ENCODE peak calls at places on chromosomes 16 and 17, in six cellular contexts. N is PC-9, X is SW480, R is iPS-NIHi11, Q is hypothalamus, J is HT1080. F is an unnamed sample.

GRCh38 chr17:38868968-38869646 is 751 bp upstream of the LASP1 start:
- DNase-seq in N (peak; percentile 83), X (peak; percentile 89), R (peak; percentile 75), Q (peak; percentile 65), J (peak; percentile 91), F (peak; percentile 100)

GRCh38 chr17:8056232-8056975 is 17.5 kb downstream of the ALOX15B start:
- DNase-seq in N (peak; percentile 68), X (peak; percentile 79), R (no peak), Q (no peak), J (peak; percentile 49), F (no peak)

GRCh38 chr16:79328327-79329162 is 272.0 kb downstream of the MAF start:
- DNase-seq in N (no peak), X (no peak), R (peak; percentile 51), Q (no peak), J (no peak), F (no peak)

GRCh38 chr17:64074704-64075484 is 54.5 kb upstream of the ICAM2 start:
- DNase-seq in N (peak; percentile 81), X (no peak), R (no peak), Q (no peak), J (no peak), F (peak; percentile 44)

GRCh38 chr16:31243734-31244670 is 15.8 kb upstream of the ITGAM start:
- DNase-seq in N (no peak), X (no peak), R (no peak), Q (no peak), J (no peak), F (no peak)

GRCh38 chr16:23945243-23945642 is 109.5 kb downstream of the PRKCB start:
- DNase-seq in N (no peak), X (no peak), R (no peak), Q (no peak), J (no peak), F (no peak)

GRCh38 chr16:54076006-54076504 is 210.5 kb downstream of the IRX3 start:
- DNase-seq in N (no peak), X (no peak), R (no peak), Q (no peak), J (no peak), F (no peak)

GRCh38 chr16:79081292-79082066 is 519.1 kb downstream of the MAF start:
- DNase-seq in N (no peak), X (no peak), R (no peak), Q (no peak), J (no peak), F (no peak)

GRCh38 chr16:2537451-2538379 is at the start of gene PDPK1:
- DNase-seq in N (peak; percentile 83), X (peak; percentile 89), R (peak; percentile 93), Q (peak; percentile 70), J (peak; percentile 91), F (peak; percentile 97)

GRCh38 chr17:57811633-57812280 is 38.1 kb downstream of the MRPS23 start:
- DNase-seq in N (no peak), X (no peak), R (peak; percentile 60), Q (no peak), J (no peak), F (no peak)

GRCh38 chr17:30997270-30997669 is 26.4 kb downstream of the RNF135 start:
- DNase-seq in N (no peak), X (no peak), R (no peak), Q (no peak), J (no peak), F (no peak)

F was measured in Calu3.